ENCODE peak calls at places on chromosomes 12 and 14, in nine cellular contexts. Z is transverse colon, T is A549, W is ovary, P is GM12878, H is HepG2, A is K562, R is stomach, M is esophagus muscularis mucosa. S is an unnamed sample.

GRCh38 chr14:72714094-72714493 is 179.8 kb downstream of the DPF3 start:
- DNase-seq in Z (peak), T (no peak), W (no peak), P (peak), H (no peak), A (no peak), R (no peak), M (no peak), S (no peak)

GRCh38 chr12:67633708-67634107 is 14.8 kb upstream of the DYRK2 start:
- DNase-seq in Z (no peak), T (no peak), W (no peak), P (no peak), H (no peak), A (no peak), R (peak), M (no peak), S (no peak)

GRCh38 chr14:102140027-102140749 is 491 bp downstream of the WDR20 start:
- DNase-seq in Z (peak), T (peak), W (no peak), P (no peak), H (peak), A (peak), R (peak), M (no peak), S (no peak)

GRCh38 chr14:88707088-88707487 is 85.7 kb downstream of the EML5 start:
- DNase-seq in Z (no peak), T (no peak), W (no peak), P (no peak), H (no peak), A (no peak), R (no peak), M (no peak), S (no peak)

GRCh38 chr12:212383-212798 is 1.6 kb downstream of the SLC6A12 start:
- DNase-seq in Z (no peak), T (no peak), W (no peak), P (no peak), H (no peak), A (no peak), R (no peak), M (no peak), S (no peak)

GRCh38 chr14:104277416-104278213 is 139.2 kb downstream of the KIF26A start:
- DNase-seq in Z (peak), T (no peak), W (peak), P (no peak), H (no peak), A (no peak), R (peak), M (no peak), S (no peak)

GRCh38 chr12:57888407-57889157 is 42.1 kb upstream of the CTDSP2 start:
- DNase-seq in Z (peak), T (no peak), W (peak), P (no peak), H (no peak), A (no peak), R (peak), M (no peak), S (no peak)

GRCh38 chr12:666766-667308 is 3.6 kb upstream of the NINJ2 start:
- DNase-seq in Z (no peak), T (no peak), W (no peak), P (peak), H (no peak), A (no peak), R (no peak), M (no peak), S (no peak)

GRCh38 chr12:81596558-81596957 is 162.6 kb downstream of the PPFIA2 start:
- DNase-seq in Z (no peak), T (no peak), W (no peak), P (no peak), H (no peak), A (no peak), R (no peak), M (no peak), S (no peak)

GRCh38 chr12:122190842-122191668 is 8.1 kb downstream of the LRRC43 start:
- DNase-seq in Z (peak), T (peak), W (no peak), P (peak), H (peak), A (peak), R (peak), M (no peak), S (no peak)

GRCh38 chr14:101601603-101602465 is 40.5 kb downstream of the DIO3 start:
- DNase-seq in Z (peak), T (no peak), W (no peak), P (no peak), H (no peak), A (no peak), R (peak), M (peak), S (no peak)

GRCh38 chr12:53219116-53219955 is 12.3 kb upstream of the ITGB7 start:
- DNase-seq in Z (no peak), T (peak), W (peak), P (no peak), H (no peak), A (peak), R (no peak), M (no peak), S (no peak)

GRCh38 chr12:26691234-26691970 is 141.6 kb downstream of the ITPR2 start:
- DNase-seq in Z (no peak), T (peak), W (peak), P (no peak), H (peak), A (peak), R (no peak), M (no peak), S (no peak)

GRCh38 chr14:43003845-43004244 is 1397.2 kb downstream of the LRFN5 start:
- DNase-seq in Z (no peak), T (peak), W (no peak), P (no peak), H (peak), A (no peak), R (no peak), M (no peak), S (no peak)

GRCh38 chr14:83709116-83709515 is 1820.8 kb upstream of the FLRT2 start:
- DNase-seq in Z (no peak), T (no peak), W (no peak), P (no peak), H (no peak), A (no peak), R (no peak), M (no peak), S (no peak)

GRCh38 chr12:103241184-103241583 is 254.6 kb downstream of the C12orf42 start:
- DNase-seq in Z (no peak), T (no peak), W (no peak), P (no peak), H (no peak), A (no peak), R (peak), M (no peak), S (no peak)

GRCh38 chr14:96065661-96066459 is 26.7 kb downstream of the C14orf132 start:
- DNase-seq in Z (no peak), T (no peak), W (peak), P (no peak), H (no peak), A (no peak), R (no peak), M (no peak), S (no peak)

GRCh38 chr12:57887631-57888406 is 41.3 kb upstream of the CTDSP2 start:
- DNase-seq in Z (peak), T (no peak), W (peak), P (no peak), H (no peak), A (no peak), R (peak), M (no peak), S (no peak)

GRCh38 chr12:6941267-6941666 is 2.3 kb upstream of the RNU7-1 start:
- DNase-seq in Z (no peak), T (no peak), W (peak), P (no peak), H (no peak), A (no peak), R (no peak), M (no peak), S (no peak)

GRCh38 chr12:96444403-96444802 is 44.2 kb upstream of the CDK17 start:
- DNase-seq in Z (no peak), T (no peak), W (no peak), P (no peak), H (no peak), A (no peak), R (no peak), M (no peak), S (no peak)

GRCh38 chr14:26377150-26377549 is 220.7 kb downstream of the NOVA1 start:
- DNase-seq in Z (no peak), T (no peak), W (no peak), P (no peak), H (no peak), A (no peak), R (no peak), M (no peak), S (no peak)

GRCh38 chr12:55724940-55725309 is 3.9 kb downstream of the CD63 start:
- DNase-seq in Z (peak), T (no peak), W (no peak), P (no peak), H (no peak), A (no peak), R (no peak), M (no peak), S (no peak)

GRCh38 chr12:51814311-51815088 is 34.0 kb downstream of the FIGNL2 start:
- DNase-seq in Z (peak), T (peak), W (peak), P (no peak), H (peak), A (peak), R (peak), M (no peak), S (peak)

GRCh38 chr14:50955373-50956043 is 11.2 kb upstream of the PYGL start:
- DNase-seq in Z (peak), T (peak), W (no peak), P (no peak), H (peak), A (peak), R (no peak), M (no peak), S (peak)

GRCh38 chr12:12645485-12645884 is 33.8 kb downstream of the CREBL2 start:
- DNase-seq in Z (peak), T (peak), W (no peak), P (no peak), H (peak), A (peak), R (no peak), M (no peak), S (no peak)

GRCh38 chr14:50018236-50019210 is 97.8 kb downstream of the VCPKMT start:
- DNase-seq in Z (peak), T (peak), W (no peak), P (no peak), H (peak), A (no peak), R (peak), M (no peak), S (no peak)

GRCh38 chr14:33062476-33062875 is 123.8 kb downstream of the NPAS3 start:
- DNase-seq in Z (no peak), T (no peak), W (no peak), P (no peak), H (no peak), A (no peak), R (no peak), M (no peak), S (no peak)

GRCh38 chr14:76133103-76133502 is 18.6 kb upstream of the GPATCH2L start:
- DNase-seq in Z (no peak), T (peak), W (no peak), P (no peak), H (peak), A (peak), R (no peak), M (no peak), S (no peak)

GRCh38 chr14:33357225-33358010 is 418.7 kb downstream of the NPAS3 start:
- DNase-seq in Z (peak), T (no peak), W (no peak), P (no peak), H (no peak), A (no peak), R (peak), M (no peak), S (no peak)

GRCh38 chr14:20522332-20522731 is 17.0 kb downstream of the RNASE10 start:
- DNase-seq in Z (no peak), T (no peak), W (no peak), P (no peak), H (no peak), A (no peak), R (no peak), M (peak), S (no peak)

DNA sequence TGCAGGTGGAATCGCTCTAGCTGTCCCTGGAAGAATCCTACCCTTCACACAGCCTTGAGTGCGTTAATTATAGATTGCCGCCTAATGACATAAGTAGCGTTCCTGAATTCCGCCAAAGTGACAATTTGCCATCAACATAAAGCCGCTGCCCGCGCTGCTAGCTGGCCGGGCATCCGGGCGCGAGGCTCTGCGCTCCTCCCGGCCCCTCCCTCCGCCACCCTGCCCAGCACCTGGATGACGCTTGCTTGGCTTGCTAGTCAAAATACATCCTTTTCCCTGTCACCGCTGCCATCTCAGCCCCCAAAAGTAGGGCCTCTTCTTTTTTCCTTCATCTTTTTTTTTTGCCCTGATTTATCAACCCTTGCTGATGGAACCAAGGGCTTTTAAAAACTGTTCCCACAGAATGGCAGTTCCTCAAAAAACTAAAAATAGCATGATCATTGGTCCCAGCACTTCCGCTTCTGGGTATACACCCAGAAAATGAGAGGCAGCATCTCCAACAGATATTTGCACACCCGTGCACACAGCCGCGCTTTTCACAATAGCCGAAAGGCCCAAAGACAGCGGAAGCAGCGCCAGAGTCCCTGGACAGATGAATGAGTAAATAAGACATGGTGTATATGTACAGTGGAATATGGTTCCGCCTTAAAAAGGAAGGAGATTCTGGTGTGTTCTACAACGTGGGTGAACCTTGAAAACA is 235.3 kb downstream of the BCL11B start:
- DNase-seq in Z (no peak), T (no peak), W (no peak), P (no peak), H (no peak), A (no peak), R (peak), M (no peak), S (no peak)
- TF ChIP-seq EP300 in Z (no peak), T (no peak), W (no peak), P (no peak), H (no peak), A (no peak), R (no peak), M (no peak), S (peak)

GRCh38 chr12:66062280-66062605 is 68.3 kb downstream of the LLPH start:
- DNase-seq in Z (no peak), T (no peak), W (no peak), P (no peak), H (no peak), A (no peak), R (no peak), M (no peak), S (no peak)
- TF ChIP-seq POLR2A in Z (no peak), T (no peak), W (no peak), P (no peak), H (no peak), A (no peak), R (no peak), M (no peak), S (no peak)

GRCh38 chr12:49744363-49744885 is 3.1 kb downstream of the TMBIM6 start:
- DNase-seq in Z (no peak), T (no peak), W (no peak), P (no peak), H (no peak), A (no peak), R (no peak), M (no peak), S (no peak)

GRCh38 chr12:49748306-49748705 is 6.9 kb downstream of the TMBIM6 start:
- DNase-seq in Z (no peak), T (no peak), W (no peak), P (no peak), H (no peak), A (no peak), R (no peak), M (no peak), S (no peak)

GRCh38 chr12:49750027-49750977 is 8.9 kb downstream of the TMBIM6 start:
- DNase-seq in Z (no peak), T (peak), W (no peak), P (peak), H (peak), A (no peak), R (no peak), M (no peak), S (no peak)

GRCh38 chr12:49750994-49751393 is 9.6 kb downstream of the TMBIM6 start:
- DNase-seq in Z (no peak), T (no peak), W (no peak), P (no peak), H (no peak), A (no peak), R (no peak), M (no peak), S (no peak)

DNA sequence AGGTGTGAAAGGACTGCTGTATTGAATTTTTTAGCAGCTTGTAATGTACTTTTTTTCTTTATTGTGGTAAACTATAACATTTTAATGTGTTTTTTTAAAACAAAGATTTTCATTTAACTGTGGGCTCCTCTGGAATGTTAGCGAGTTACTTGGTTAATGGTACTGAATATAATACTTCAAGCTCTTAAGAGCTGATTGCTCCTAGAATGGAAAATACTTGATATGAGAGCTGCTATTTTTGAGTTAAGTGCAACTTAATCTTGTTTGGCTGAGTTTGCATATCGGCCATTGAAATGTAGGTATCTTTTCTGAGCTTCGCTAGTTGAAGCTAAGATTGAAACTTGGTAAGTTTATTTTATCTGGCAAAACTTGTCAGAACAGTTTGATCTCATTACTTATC is 7.4 kb downstream of the TMBIM6 start:
- DNase-seq in Z (no peak), T (no peak), W (no peak), P (no peak), H (no peak), A (no peak), R (no peak), M (no peak), S (no peak)
- TF ChIP-seq EP300 in Z (no peak), T (no peak), W (no peak), P (no peak), H (no peak), A (no peak), R (no peak), M (no peak), S (no peak)

GRCh38 chr12:118304093-118304492 is 68.6 kb downstream of the TAOK3 start:
- DNase-seq in Z (no peak), T (no peak), W (no peak), P (no peak), H (no peak), A (no peak), R (no peak), M (no peak), S (no peak)

GRCh38 chr12:118302053-118302452 is 70.7 kb downstream of the TAOK3 start:
- DNase-seq in Z (no peak), T (no peak), W (no peak), P (no peak), H (no peak), A (no peak), R (no peak), M (no peak), S (no peak)

GRCh38 chr12:118310320-118310719 is 62.4 kb downstream of the TAOK3 start:
- DNase-seq in Z (no peak), T (no peak), W (no peak), P (no peak), H (no peak), A (no peak), R (no peak), M (no peak), S (no peak)

GRCh38 chr12:118311666-118312065 is 61.0 kb downstream of the TAOK3 start:
- DNase-seq in Z (no peak), T (no peak), W (no peak), P (no peak), H (no peak), A (no peak), R (no peak), M (no peak), S (no peak)

DNA sequence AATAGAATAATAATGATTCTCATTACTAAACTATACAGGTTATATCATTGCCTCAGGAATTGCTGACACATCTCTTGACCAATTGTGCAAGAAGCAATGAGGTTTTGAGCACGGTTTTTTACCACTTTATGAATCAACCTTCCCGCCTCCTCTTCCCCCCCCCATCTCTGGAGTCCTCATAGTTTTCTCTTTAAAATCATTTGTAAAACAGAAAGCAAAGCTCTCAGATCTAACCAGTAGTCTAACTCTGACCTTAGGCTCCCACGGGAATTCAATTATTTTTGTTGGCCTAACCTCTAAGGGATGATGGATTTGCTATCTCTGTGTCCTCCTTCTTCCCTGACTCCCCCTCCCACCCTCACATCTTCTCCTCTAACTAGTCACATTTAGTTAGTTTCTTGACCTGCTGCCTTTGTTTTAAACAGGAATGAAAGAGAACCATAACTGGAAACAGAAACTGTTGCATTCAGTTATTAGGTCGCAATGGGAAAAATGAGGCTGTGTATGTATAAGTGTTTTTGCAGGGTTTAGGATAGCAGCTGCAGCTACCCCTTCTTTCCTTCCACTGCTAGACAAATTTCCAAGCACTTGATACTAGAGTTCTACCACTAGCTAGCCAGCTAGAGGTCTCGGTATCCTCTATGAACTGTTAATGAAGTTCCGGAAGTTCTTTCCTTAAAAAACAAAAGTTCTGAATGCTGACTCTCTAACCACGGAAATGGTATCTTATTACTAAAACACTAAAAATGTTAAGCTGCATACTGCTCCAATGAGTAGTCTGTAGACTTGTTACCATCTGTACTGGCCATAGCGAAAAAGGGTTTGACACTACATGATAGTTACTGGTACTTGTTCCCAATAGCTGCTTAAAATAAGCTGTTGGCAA is 65.4 kb downstream of the TAOK3 start:
- DNase-seq in Z (no peak), T (peak), W (no peak), P (peak), H (no peak), A (peak), R (no peak), M (no peak), S (no peak)
- TF ChIP-seq POLR2A in Z (no peak), T (no peak), W (no peak), P (no peak), H (no peak), A (no peak), R (no peak), M (no peak), S (no peak)

DNA sequence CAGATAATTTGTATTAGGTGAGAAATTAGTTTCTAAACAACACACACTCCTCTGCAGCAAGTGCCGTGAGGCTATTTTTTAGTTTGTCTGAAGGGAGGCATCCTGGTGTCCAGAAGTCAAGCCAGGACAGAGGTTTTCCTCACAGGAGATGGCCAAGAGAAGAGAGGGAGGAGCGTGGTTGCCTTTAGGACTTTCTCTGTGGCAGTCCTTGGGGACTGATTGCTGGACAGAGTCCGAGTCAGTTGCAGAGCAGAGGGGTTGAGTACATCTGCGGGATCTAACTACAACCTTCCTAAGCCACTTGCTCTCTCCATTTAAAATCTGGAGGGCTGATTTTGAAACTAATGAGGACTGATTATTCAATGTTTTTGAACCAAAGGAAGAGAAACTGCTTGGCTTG is 1.0 kb downstream of the SLCO1C1 start:
- DNase-seq in Z (no peak), T (no peak), W (no peak), P (no peak), H (no peak), A (no peak), R (no peak), M (no peak), S (peak)
- TF ChIP-seq EP300 in Z (no peak), T (no peak), W (no peak), P (no peak), H (no peak), A (no peak), R (no peak), M (no peak), S (no peak)

S was measured in tibial nerve.